ENCODE peak calls at places on chromosomes 1 and 21, in five cellular contexts. P is breast epithelium, R is transverse colon, B is HCT116, L is GM23338. O is an unnamed sample.

GRCh38 chr21:34890258-34890723 is 158.8 kb downstream of the RUNX1 start:
- DNase-seq in P (no peak), R (no peak), B (no peak), L (peak; percentile 76), O (no peak)

GRCh38 chr1:39438002-39438401 is 53.4 kb upstream of the BMP8A start:
- DNase-seq in P (no peak), R (no peak), B (no peak), L (no peak), O (no peak)

GRCh38 chr1:236717811-236718210 is 31.5 kb downstream of the ACTN2 start:
- DNase-seq in P (no peak), R (no peak), B (no peak), L (no peak), O (no peak)

GRCh38 chr1:84143796-84144565 is at the start of gene PRKACB:
- DNase-seq in P (no peak), R (no peak), B (no peak), L (no peak), O (peak; percentile 78)

GRCh38 chr1:147627435-147628110 is 42.8 kb downstream of the ACP6 start:
- DNase-seq in P (no peak), R (peak; percentile 49), B (peak; percentile 13), L (peak; percentile 73), O (no peak)

GRCh38 chr1:30040081-30041019 is 683.0 kb downstream of the MATN1 start:
- DNase-seq in P (no peak), R (no peak), B (no peak), L (no peak), O (no peak)

GRCh38 chr1:197919523-197920301 is 2.5 kb downstream of the LHX9 start:
- DNase-seq in P (no peak), R (no peak), B (no peak), L (peak; percentile 56), O (no peak)

GRCh38 chr21:34807146-34807880 is 138.5 kb downstream of the CLIC6 start:
- DNase-seq in P (no peak), R (no peak), B (no peak), L (no peak), O (no peak)

GRCh38 chr1:111660204-111661150 is 40.9 kb downstream of the RAP1A start:
- DNase-seq in P (no peak), R (no peak), B (no peak), L (no peak), O (no peak)

GRCh38 chr1:29453502-29454240 is 217.3 kb downstream of the PTPRU start:
- DNase-seq in P (no peak), R (no peak), B (peak; percentile 70), L (peak; percentile 94), O (peak; percentile 26)

GRCh38 chr1:64898107-64898861 is 68.1 kb downstream of the JAK1 start:
- DNase-seq in P (peak; percentile 83), R (peak; percentile 82), B (peak; percentile 94), L (peak; percentile 59), O (no peak)

GRCh38 chr1:235817101-235817725 is 49.5 kb downstream of the LYST start:
- DNase-seq in P (no peak), R (no peak), B (no peak), L (no peak), O (no peak)

GRCh38 chr1:211928222-211928856 is 97.8 kb upstream of the LPGAT1 start:
- DNase-seq in P (peak; percentile 67), R (no peak), B (no peak), L (peak; percentile 43), O (no peak)

GRCh38 chr1:69613414-69613813 is 45.7 kb downstream of the LRRC7 start:
- DNase-seq in P (no peak), R (no peak), B (no peak), L (no peak), O (no peak)

GRCh38 chr1:67559222-67559700 is 125.7 kb upstream of the GADD45A start:
- DNase-seq in P (peak; percentile 44), R (no peak), B (no peak), L (peak; percentile 29), O (no peak)

GRCh38 chr1:117942293-117942692 is 12.8 kb downstream of the WDR3 start:
- DNase-seq in P (no peak), R (no peak), B (no peak), L (no peak), O (no peak)

GRCh38 chr1:37797750-37798345 is 4.2 kb downstream of the MANEAL start:
- DNase-seq in P (no peak), R (no peak), B (no peak), L (no peak), O (no peak)

GRCh38 chr1:45493116-45493697 is 2.2 kb upstream of the TESK2 start:
- DNase-seq in P (no peak), R (peak; percentile 53), B (peak; percentile 43), L (peak; percentile 77), O (no peak)

GRCh38 chr1:97680460-97680859 is 240.4 kb downstream of the DPYD start:
- DNase-seq in P (no peak), R (no peak), B (no peak), L (no peak), O (no peak)

DNA sequence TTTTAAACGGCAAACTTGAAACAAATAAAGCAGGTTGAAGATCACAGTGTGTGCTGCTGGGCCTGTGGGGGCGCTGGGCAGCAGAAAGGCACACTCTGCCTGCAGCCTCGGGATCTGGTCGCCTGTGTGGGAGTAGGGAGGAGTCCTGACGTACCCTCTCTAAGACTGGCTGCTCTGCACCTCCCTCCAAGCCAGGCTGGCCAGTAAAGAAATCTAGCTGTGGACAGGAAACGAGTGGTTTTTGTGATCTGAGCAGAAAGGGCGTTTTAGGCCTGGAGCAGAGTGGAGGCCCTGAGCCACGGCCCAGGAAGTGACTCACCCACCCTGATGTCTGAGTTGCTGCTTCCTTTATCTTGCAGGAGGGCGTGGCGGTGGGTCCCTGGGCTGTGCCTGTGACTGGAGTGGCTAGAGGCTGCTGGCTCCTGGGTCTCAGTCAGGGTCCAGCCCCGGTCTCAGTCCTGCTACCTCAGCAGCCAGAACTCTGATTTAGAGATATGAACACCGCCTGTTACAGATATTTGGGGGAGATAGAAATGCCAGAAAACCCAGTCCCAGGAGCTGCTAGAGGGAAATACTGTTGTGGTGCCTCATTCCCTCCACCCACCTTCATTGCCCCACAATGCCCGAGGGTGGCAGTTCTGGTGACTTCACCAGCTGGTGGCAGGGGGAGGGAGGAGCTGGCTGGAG is 11.3 kb upstream of the S100A11 start:
- DNase-seq in P (peak; percentile 93), R (peak; percentile 92), B (peak; percentile 99), L (peak; percentile 87), O (no peak)
- TF ChIP-seq POLR2AphosphoS5 in P (peak; percentile 79), R (peak; percentile 54), B (peak; percentile 89), L (peak; percentile 30), O (peak; percentile 63)

DNA sequence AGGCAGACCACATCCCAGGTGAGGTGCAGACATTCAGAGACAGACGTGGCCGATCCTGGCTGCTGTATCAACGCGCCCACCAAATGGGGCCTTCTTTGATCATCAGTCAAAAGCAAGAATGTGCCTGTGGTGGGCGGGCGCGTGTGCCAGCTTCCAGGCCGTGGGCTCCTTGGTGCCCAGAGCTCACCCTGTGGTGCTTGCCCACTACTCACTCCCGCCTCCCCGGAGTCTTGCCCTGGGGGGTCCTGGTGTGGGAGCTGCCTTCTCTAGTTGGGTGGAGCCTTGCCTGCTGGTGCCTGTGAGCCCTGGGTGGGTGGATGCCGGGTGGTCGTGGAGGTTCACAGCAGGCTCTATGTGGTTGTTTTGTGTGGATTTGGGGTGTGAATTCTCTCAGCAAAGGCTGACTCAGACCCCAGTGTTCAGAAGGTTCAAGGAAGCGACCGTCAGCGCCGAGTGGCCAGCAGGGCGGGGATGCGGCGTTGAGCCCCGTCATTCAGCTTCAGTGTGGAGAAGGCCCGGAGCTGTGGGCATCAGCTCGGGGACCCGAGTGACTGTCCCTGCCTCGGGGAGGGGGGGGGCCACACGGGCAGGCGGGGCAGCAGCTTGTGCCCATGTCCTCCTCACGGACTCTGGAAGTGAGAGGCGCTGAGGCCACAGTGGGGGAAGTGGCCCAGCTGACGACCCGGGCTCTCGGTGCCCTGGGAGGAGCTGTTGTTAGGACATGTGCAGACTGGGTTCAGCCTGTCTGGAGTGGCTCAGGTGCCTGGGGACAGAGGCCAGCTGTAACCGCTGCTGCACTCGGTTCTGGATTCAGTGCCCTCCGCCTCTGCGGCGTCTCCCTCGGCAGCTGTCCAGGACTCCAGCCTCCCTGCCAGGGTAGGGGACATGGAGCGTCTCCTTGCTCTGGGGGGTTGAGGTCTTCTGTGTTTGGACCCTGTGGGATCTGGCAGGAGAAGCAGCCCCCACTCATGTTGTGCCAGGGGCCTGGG is 70.9 kb downstream of the SKI start:
- DNase-seq in P (no peak), R (no peak), B (no peak), L (no peak), O (no peak)
- TF ChIP-seq POLR2AphosphoS5 in P (no peak), R (no peak), B (no peak), L (no peak), O (no peak)

DNA sequence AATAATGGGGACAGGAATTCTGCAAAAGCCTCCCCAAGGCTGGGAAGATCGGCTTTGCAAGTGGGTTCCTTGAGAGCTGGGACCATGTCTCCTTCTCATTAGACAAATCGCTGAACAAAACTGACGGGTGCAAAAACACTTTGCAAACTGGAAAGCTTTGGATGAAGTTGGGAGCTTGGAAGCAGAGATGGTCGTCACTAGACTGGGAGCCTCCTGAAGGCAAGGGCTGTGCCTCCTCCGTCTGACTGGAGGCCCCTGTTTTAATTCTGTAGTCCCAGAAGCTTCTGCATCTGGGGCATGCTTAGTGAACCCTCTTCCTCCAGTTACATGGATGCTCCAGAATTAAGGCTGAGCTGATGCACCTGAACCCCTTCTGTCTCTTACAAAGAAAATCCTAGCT is 82.3 kb upstream of the IFFO2 start:
- DNase-seq in P (no peak), R (no peak), B (no peak), L (no peak), O (no peak)
- TF ChIP-seq POLR2AphosphoS5 in P (no peak), R (no peak), B (no peak), L (no peak), O (no peak)

GRCh38 chr1:145957443-145958319 is at the start of gene LIX1L:
- DNase-seq in P (peak; percentile 93), R (peak; percentile 96), B (peak; percentile 90), L (peak; percentile 99), O (peak; percentile 88)
- TF ChIP-seq POLR2AphosphoS5 in P (peak; percentile 48), R (peak; percentile 93), B (peak; percentile 59), L (peak; percentile 49), O (peak; percentile 81)

GRCh38 chr1:167220537-167221125 is at the start of gene POU2F1:
- DNase-seq in P (peak; percentile 98), R (peak; percentile 99), B (peak; percentile 96), L (peak; percentile 96), O (peak; percentile 96)

GRCh38 chr1:167219646-167220536 is 795 bp upstream of the POU2F1 start:
- DNase-seq in P (peak; percentile 74), R (peak; percentile 93), B (peak; percentile 80), L (peak; percentile 99), O (peak; percentile 60)

GRCh38 chr1:167219194-167219593 is 1.5 kb upstream of the POU2F1 start:
- DNase-seq in P (no peak), R (no peak), B (no peak), L (no peak), O (no peak)

GRCh38 chr1:167221804-167222610 is 1.3 kb downstream of the POU2F1 start:
- DNase-seq in P (peak; percentile 67), R (peak; percentile 80), B (peak; percentile 54), L (peak; percentile 78), O (peak; percentile 61)

DNA sequence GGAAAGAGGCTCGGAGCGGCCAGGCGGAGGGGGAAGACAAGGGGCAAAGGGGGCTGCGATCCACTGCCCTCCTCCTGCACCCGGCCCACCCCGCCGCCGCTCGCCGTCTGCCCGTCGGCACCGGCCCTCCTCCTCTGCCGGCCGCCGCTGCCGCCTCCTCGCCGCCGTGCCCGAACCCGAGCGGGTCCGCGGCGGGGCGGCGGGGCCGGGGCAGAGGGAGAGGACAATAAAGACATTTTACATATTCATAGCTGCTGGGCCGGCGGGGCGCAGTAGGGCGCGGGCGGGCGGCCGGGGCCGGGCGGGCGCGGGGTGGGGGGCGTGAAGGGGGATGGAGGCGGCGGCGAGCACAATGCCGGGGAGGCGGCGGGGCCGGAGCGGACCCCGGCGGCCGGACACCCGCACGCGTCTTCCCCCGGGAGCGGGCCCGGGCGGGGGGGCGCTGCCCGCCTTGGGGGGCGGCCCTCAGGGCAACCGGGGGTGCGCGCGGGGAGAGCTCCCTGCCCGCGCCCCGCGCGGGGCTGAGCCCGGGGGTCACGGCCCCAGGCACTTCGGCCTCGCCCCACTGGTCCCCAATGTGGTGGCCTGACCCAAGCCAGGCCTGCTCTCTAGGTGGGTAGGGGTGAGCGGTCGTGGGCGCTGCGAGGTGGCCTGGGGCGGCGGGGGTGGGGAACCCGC is 579 bp downstream of the POU2F1 start:
- DNase-seq in P (no peak), R (no peak), B (no peak), L (peak; percentile 72), O (no peak)
- TF ChIP-seq POLR2AphosphoS5 in P (no peak), R (no peak), B (no peak), L (no peak), O (no peak)